ENCODE peak calls at places on chromosomes 1 and 21, in six cellular contexts. O is 8988T; B is posterior cingulate gyrus; X is progenitor cell of endocrine pancreas; C is ELF-1; E is activated naive CD8-positive, alpha-beta T cell treated with anti-CD3 and anti-CD28 coated beads for 36 hours. Q is an unnamed sample.

GRCh38 chr1:31669786-31670582 is 25.3 kb upstream of the PEF1 start:
- DNase-seq in B (peak), X (no peak), C (no peak), E (peak), O (no peak), Q (peak)

GRCh38 chr1:82227696-82228095 is 427.0 kb downstream of the ADGRL2 start:
- DNase-seq in C (no peak), O (no peak), B (no peak), E (no peak), X (no peak), Q (no peak)

GRCh38 chr1:98565951-98566350 is 95.6 kb upstream of the SNX7 start:
- DNase-seq in X (no peak), C (no peak), E (no peak), O (no peak), B (no peak), Q (no peak)

GRCh38 chr1:30929944-30930525 is 21.5 kb upstream of the SDC3 start:
- DNase-seq in C (no peak), O (no peak), E (no peak), B (no peak), X (no peak), Q (no peak)

GRCh38 chr1:33370286-33370685 is 49.4 kb upstream of the A3GALT2 start:
- DNase-seq in B (peak), E (no peak), C (no peak), X (no peak), O (no peak), Q (peak)

GRCh38 chr1:63448741-63449140 is 74.3 kb downstream of the ITGB3BP start:
- DNase-seq in C (no peak), B (no peak), E (no peak), X (no peak), O (no peak), Q (no peak)

GRCh38 chr1:218345673-218346390 is 696 bp downstream of the TGFB2 start:
- DNase-seq in C (peak), E (peak), O (no peak), X (peak), B (peak), Q (peak)

GRCh38 chr1:27130798-27131197 is 24.1 kb downstream of the SLC9A1 start:
- DNase-seq in C (no peak), B (peak), O (no peak), E (no peak), X (no peak), Q (peak)

GRCh38 chr1:12368646-12369045 is 138.8 kb downstream of the VPS13D start:
- DNase-seq in X (no peak), B (no peak), C (no peak), O (no peak), E (no peak), Q (no peak)

GRCh38 chr1:151157067-151157531 is 650 bp downstream of the TNFAIP8L2 start:
- DNase-seq in E (peak), C (no peak), O (no peak), X (no peak), B (no peak), Q (no peak)

GRCh38 chr21:37932936-37933335 is 16.7 kb upstream of the KCNJ6 start:
- DNase-seq in E (no peak), X (no peak), C (no peak), O (no peak), B (no peak), Q (no peak)

GRCh38 chr1:212979340-212980122 is 29.2 kb downstream of the VASH2 start:
- DNase-seq in O (no peak), X (no peak), E (no peak), C (no peak), B (no peak), Q (no peak)

GRCh38 chr1:93083979-93084378 is 4.9 kb downstream of the MTF2 start:
- DNase-seq in B (no peak), E (no peak), C (no peak), O (no peak), X (no peak), Q (no peak)

GRCh38 chr1:248856176-248856575 is 2.7 kb downstream of the ZNF692 start:
- DNase-seq in X (no peak), B (no peak), E (no peak), C (no peak), O (no peak), Q (no peak)

GRCh38 chr1:64915381-64916274 is 50.7 kb downstream of the JAK1 start:
- DNase-seq in B (no peak), O (no peak), E (no peak), X (peak), C (peak), Q (no peak)

GRCh38 chr1:78145105-78145580 is 99.4 kb downstream of the GIPC2 start:
- DNase-seq in B (peak), E (peak), X (peak), O (no peak), C (peak), Q (peak)

GRCh38 chr1:215018555-215018954 is 64.0 kb upstream of the KCNK2 start:
- DNase-seq in O (no peak), C (no peak), E (no peak), B (no peak), X (no peak), Q (no peak)

GRCh38 chr1:106659490-106660244 is 396.8 kb upstream of the PRMT6 start:
- DNase-seq in X (no peak), O (no peak), C (no peak), E (no peak), B (no peak), Q (no peak)

GRCh38 chr1:163436133-163436532 is 114.4 kb downstream of the NUF2 start:
- DNase-seq in X (no peak), B (peak), E (no peak), C (no peak), O (no peak), Q (no peak)

GRCh38 chr1:209172286-209172685 is 411.2 kb upstream of the CAMK1G start:
- DNase-seq in O (no peak), C (peak), E (no peak), B (no peak), X (no peak), Q (no peak)

GRCh38 chr1:44610527-44611148 is 63.6 kb downstream of the TMEM53 start:
- DNase-seq in O (no peak), B (no peak), X (no peak), C (peak), E (no peak), Q (no peak)

GRCh38 chr21:34996304-34997081 is 52.6 kb downstream of the RUNX1 start:
- DNase-seq in E (no peak), X (no peak), B (no peak), C (peak), O (no peak), Q (no peak)

GRCh38 chr1:155000475-155000724 is 2.2 kb upstream of the ZBTB7B start:
- DNase-seq in X (no peak), E (no peak), O (no peak), B (peak), C (no peak), Q (peak)

GRCh38 chr1:73887412-73887811 is 310.6 kb downstream of the LRRIQ3 start:
- DNase-seq in E (no peak), B (no peak), C (no peak), O (no peak), X (no peak), Q (no peak)